ENCODE peak calls at places on chromosome 18, in five cellular contexts. X is foreskin melanocyte; Y is stimulated activated CD4-positive, alpha-beta T cell treated with anti-CD3 and anti-CD28 coated beads, Interleukin-1b, Interleukin-23, amount 100 ng/mL, for 4 hours; H is skeletal muscle cell; N is ACHN. C is an unnamed sample.
A peak's percentile ranks its signal among the peaks of the same experiment; 100 is the strongest.

GRCh38 chr18:63067939-63068338 is 251.6 kb downstream of the BCL2 start:
- DNase-seq in X (no peak), Y (no peak), H (no peak), N (no peak), C (no peak)

GRCh38 chr18:4017479-4017878 is 437.6 kb downstream of the DLGAP1 start:
- DNase-seq in X (no peak), Y (no peak), H (no peak), N (peak; percentile 41), C (no peak)

GRCh38 chr18:13464432-13465125 is 246.0 kb downstream of the LDLRAD4 start:
- DNase-seq in X (no peak), Y (peak; percentile 42), H (no peak), N (no peak), C (no peak)

GRCh38 chr18:23422751-23423418 is 30.2 kb upstream of the RIOK3 start:
- DNase-seq in X (no peak), Y (no peak), H (peak; percentile 54), N (no peak), C (no peak)

GRCh38 chr18:48939368-48940097 is 11.2 kb downstream of the SMAD7 start:
- DNase-seq in X (peak; percentile 40), Y (no peak), H (no peak), N (no peak), C (peak; percentile 72)

GRCh38 chr18:13006731-13007550 is 15.8 kb downstream of the CEP192 start:
- DNase-seq in X (no peak), Y (no peak), H (no peak), N (no peak), C (no peak)

GRCh38 chr18:58103339-58103930 is 59.4 kb downstream of the NEDD4L start:
- DNase-seq in X (no peak), Y (no peak), H (no peak), N (no peak), C (no peak)

GRCh38 chr18:77055429-77056310 is 76.9 kb downstream of the MBP start:
- DNase-seq in X (no peak), Y (no peak), H (no peak), N (no peak), C (no peak)

GRCh38 chr18:76405761-76406356 is 89.2 kb downstream of the ZNF516 start:
- DNase-seq in X (no peak), Y (no peak), H (no peak), N (peak; percentile 6), C (peak; percentile 36)

GRCh38 chr18:63223837-63224236 is 95.7 kb downstream of the BCL2 start:
- DNase-seq in X (no peak), Y (no peak), H (no peak), N (no peak), C (no peak)

GRCh38 chr18:8851659-8852058 is 146.3 kb downstream of the MTCL1 start:
- DNase-seq in X (no peak), Y (no peak), H (no peak), N (no peak), C (no peak)

GRCh38 chr18:57561728-57562423 is 24.6 kb downstream of the FECH start:
- DNase-seq in X (peak; percentile 30), Y (no peak), H (no peak), N (peak; percentile 43), C (peak; percentile 29)

GRCh38 chr18:52716926-52717325 is 376.9 kb downstream of the DCC start:
- DNase-seq in X (peak; percentile 0), Y (no peak), H (peak; percentile 10), N (peak; percentile 50), C (peak; percentile 4)

GRCh38 chr18:22964722-22965121 is 31.6 kb downstream of the RBBP8 start:
- DNase-seq in X (no peak), Y (no peak), H (no peak), N (no peak), C (no peak)

GRCh38 chr18:46332956-46333355 is 228.8 kb downstream of the HAUS1 start:
- DNase-seq in X (no peak), Y (no peak), H (no peak), N (no peak), C (no peak)

GRCh38 chr18:70148039-70148438 is 57.4 kb downstream of the RTTN start:
- DNase-seq in X (no peak), Y (no peak), H (no peak), N (no peak), C (no peak)

GRCh38 chr18:2871111-2871720 is 24.4 kb downstream of the EMILIN2 start:
- DNase-seq in X (no peak), Y (no peak), H (no peak), N (no peak), C (no peak)

GRCh38 chr18:7234061-7234460 is 3.2 kb downstream of the LRRC30 start:
- DNase-seq in X (no peak), Y (no peak), H (no peak), N (no peak), C (no peak)